ENCODE peak calls at places on chromosomes 4 and X, in six cellular contexts. S is B cell, C is GM23338, M is foreskin fibroblast, H is AG04449, E is tibial nerve. X is an unnamed sample.

GRCh38 chr4:7226993-7227392 is 34.7 kb downstream of the SORCS2 start:
- DNase-seq in C (no peak), M (no peak), S (no peak), H (no peak), E (no peak), X (no peak)

GRCh38 chr4:107333518-107333917 is 297.4 kb upstream of the DKK2 start:
- DNase-seq in S (no peak), E (no peak), C (no peak), M (no peak), H (no peak), X (no peak)

GRCh38 chr4:150149381-150149780 is 71.1 kb downstream of the DCLK2 start:
- DNase-seq in E (peak), M (peak), C (no peak), S (no peak), H (no peak), X (no peak)

GRCh38 chrX:41314204-41314603 is 19.8 kb upstream of the DDX3X start:
- DNase-seq in H (no peak), E (no peak), C (no peak), S (no peak), M (no peak), X (no peak)

GRCh38 chr4:53113433-53114215 is 251.5 kb downstream of the RASL11B start:
- DNase-seq in H (no peak), S (no peak), E (peak), M (no peak), C (no peak), X (no peak)

GRCh38 chr4:109721033-109721432 is 8.8 kb downstream of the PLA2G12A start:
- DNase-seq in H (no peak), C (no peak), S (no peak), M (peak), E (no peak), X (no peak)

GRCh38 chrX:20514358-20514757 is 247.6 kb upstream of the RPS6KA3 start:
- DNase-seq in S (no peak), E (no peak), M (peak), H (no peak), C (no peak), X (no peak)

GRCh38 chr4:83542225-83542624 is 6.3 kb downstream of the GPAT3 start:
- DNase-seq in M (no peak), C (no peak), S (no peak), H (no peak), E (no peak), X (no peak)

GRCh38 chr4:137267024-137267423 is 265.3 kb downstream of the PCDH18 start:
- DNase-seq in E (no peak), S (no peak), H (no peak), M (peak), C (no peak), X (no peak)

GRCh38 chr4:66930216-66930615 is 615.1 kb downstream of the CENPC start:
- DNase-seq in S (no peak), E (no peak), H (no peak), C (no peak), M (no peak), X (no peak)

GRCh38 chr4:66929748-66930147 is 615.6 kb downstream of the CENPC start:
- DNase-seq in S (no peak), H (no peak), M (no peak), C (no peak), E (no peak), X (no peak)

GRCh38 chr4:66927937-66928336 is 617.4 kb downstream of the CENPC start:
- DNase-seq in S (no peak), M (no peak), E (no peak), H (no peak), C (no peak), X (no peak)

GRCh38 chr4:66923081-66923865 is 622.0 kb downstream of the CENPC start:
- DNase-seq in E (no peak), H (no peak), S (no peak), C (no peak), M (no peak), X (no peak)

GRCh38 chr4:66926687-66927086 is 618.6 kb downstream of the CENPC start:
- DNase-seq in H (no peak), S (no peak), C (peak), M (no peak), E (no peak), X (no peak)
- TF ChIP-seq CTCF in H (no peak), S (no peak), C (peak), M (no peak), E (no peak), X (no peak)

GRCh38 chr4:80335554-80336358 is at the start of gene CFAP299:
- DNase-seq in E (peak), M (peak), S (peak), H (no peak), C (peak), X (peak)
- TF ChIP-seq CTCF in E (peak), M (peak), S (no peak), H (peak), C (peak), X (no peak)

GRCh38 chr4:112321768-112322684 is 24.9 kb downstream of the ALPK1 start:
- DNase-seq in C (peak), H (no peak), E (peak), S (peak), M (peak), X (peak)
- TF ChIP-seq CTCF in C (peak), H (peak), E (peak), S (peak), M (peak), X (peak)

DNA sequence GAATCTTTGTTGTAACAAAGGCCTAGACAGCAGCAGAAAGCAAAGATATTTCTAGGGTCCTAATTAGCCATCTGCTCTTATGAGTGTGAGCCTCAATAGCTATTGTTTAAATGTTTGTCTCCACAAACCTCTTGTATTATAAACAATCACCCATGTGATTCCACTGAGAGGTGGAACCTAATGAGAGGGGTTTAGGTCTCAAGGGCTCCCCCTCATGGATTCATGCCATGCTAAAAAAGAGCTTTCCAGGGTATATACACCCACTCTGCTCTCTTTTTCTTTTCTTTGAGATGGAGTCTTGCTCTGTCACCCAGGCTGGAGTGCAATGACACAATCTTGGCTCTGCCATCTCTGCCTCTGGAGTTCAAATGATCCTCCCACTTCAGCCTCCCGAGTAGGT is 42.1 kb downstream of the TRIM61 start:
- DNase-seq in E (no peak), C (peak), M (no peak), S (no peak), H (no peak), X (peak)
- TF ChIP-seq CTCF in E (no peak), C (peak), M (no peak), S (no peak), H (no peak), X (peak)

GRCh38 chr4:100063355-100063754 is 113.3 kb upstream of the H2AZ1 start:
- DNase-seq in C (no peak), S (no peak), M (peak), H (no peak), E (no peak), X (no peak)

GRCh38 chr4:100059467-100059866 is 109.4 kb upstream of the H2AZ1 start:
- DNase-seq in M (no peak), S (no peak), E (no peak), H (no peak), C (no peak), X (no peak)

GRCh38 chr4:100060765-100061416 is 110.8 kb upstream of the H2AZ1 start:
- DNase-seq in S (no peak), E (no peak), M (no peak), H (no peak), C (peak), X (peak)

GRCh38 chr4:100061835-100062234 is 111.8 kb upstream of the H2AZ1 start:
- DNase-seq in C (no peak), S (no peak), H (no peak), E (no peak), M (peak), X (no peak)

GRCh38 chr4:100062921-100063320 is 112.8 kb upstream of the H2AZ1 start:
- DNase-seq in S (no peak), E (no peak), M (peak), C (no peak), H (no peak), X (no peak)
- TF ChIP-seq CTCF in S (no peak), E (no peak), M (no peak), C (no peak), H (no peak), X (no peak)

DNA sequence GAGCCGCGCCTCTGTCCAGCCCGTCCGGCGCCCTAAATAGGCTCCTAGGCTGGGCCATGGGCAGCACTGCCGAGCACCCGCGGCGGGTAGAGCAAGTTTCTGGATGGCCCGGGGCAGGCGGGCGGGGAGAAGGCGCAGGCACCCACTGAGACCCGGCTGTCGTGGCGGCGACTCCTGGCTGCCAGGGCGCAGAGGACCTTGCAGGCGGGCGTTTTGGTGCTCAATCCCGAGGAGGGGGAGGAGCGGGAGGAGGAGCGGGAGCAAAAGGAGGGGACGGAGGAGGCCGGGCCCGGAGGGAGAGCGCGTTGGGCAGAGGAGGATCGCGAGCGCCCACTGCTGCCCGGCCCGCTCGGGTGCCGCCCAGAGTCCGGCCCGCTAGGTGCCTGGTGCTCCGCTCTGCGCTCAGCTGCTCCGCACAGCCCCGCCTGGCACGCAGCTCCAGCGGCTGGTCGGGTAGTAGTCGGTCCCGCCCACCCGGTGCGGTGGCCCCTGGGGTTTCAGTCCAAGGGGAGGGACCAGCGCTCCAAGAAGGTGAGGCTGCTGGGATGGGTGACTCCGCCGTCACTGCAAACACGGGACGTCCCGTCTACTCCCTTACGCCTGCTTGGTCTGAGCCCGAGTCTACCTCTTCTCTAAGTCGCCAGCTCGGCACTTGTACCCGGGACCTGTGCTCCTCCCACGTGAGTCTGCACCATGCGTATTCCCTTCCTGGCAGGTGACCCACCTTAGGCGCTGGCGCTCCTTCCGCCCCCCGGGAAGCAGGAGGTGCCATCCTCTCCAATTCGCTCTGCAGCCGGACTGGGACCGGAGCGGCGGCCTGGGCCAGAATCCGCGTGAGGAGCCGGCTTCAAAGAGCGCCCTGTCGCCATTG is at the start of gene HS3ST1:
- DNase-seq in E (peak), C (peak), S (peak), H (no peak), M (peak), X (peak)
- TF ChIP-seq CTCF in E (peak), C (peak), S (peak), H (peak), M (no peak), X (peak)

GRCh38 chr4:87977521-87978278 is 2.2 kb downstream of the SPP1 start:
- DNase-seq in S (no peak), M (no peak), C (no peak), H (no peak), E (no peak), X (no peak)

GRCh38 chr4:87978656-87979055 is 3.1 kb downstream of the SPP1 start:
- DNase-seq in C (no peak), E (no peak), S (no peak), H (no peak), M (peak), X (no peak)

GRCh38 chr4:87973283-87974169 is 2.0 kb upstream of the SPP1 start:
- DNase-seq in M (peak), C (peak), H (peak), E (peak), S (peak), X (peak)

GRCh38 chr4:87974856-87975462 is 555 bp upstream of the SPP1 start:
- DNase-seq in E (no peak), S (no peak), C (peak), H (no peak), M (no peak), X (no peak)

GRCh38 chr4:87975466-87975865 is at the start of gene SPP1:
- DNase-seq in E (no peak), M (peak), C (peak), H (no peak), S (no peak), X (peak)
- TF ChIP-seq CTCF in E (no peak), M (no peak), C (peak), H (no peak), S (no peak), X (no peak)

DNA sequence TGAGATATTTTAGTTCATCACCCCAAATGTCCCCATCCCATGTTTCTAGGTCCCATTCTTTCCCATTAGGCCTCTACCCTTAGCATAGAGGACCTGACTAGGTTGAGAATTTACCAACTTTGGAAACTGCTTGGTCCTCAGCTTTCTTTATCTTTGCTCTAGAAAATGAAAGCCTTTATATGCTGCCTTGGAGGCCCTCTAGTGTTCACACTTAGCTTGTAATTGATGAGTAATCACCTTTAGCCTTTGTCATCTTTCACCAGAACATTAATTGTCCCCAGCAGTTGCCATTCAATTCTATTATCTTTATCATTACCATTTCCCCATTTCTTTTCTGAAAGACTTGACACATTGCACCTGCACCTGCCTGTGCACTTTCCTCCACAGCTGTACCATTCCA is 589.2 kb upstream of the NR3C2 start:
- DNase-seq in C (peak), M (peak), E (no peak), H (no peak), S (no peak), X (no peak)
- TF ChIP-seq CTCF in C (peak), M (no peak), E (peak), H (no peak), S (peak), X (no peak)